ENCODE peak calls at places on chromosomes 13 and 19, in five cellular contexts. L, C, R, H and S are unnamed samples.

GRCh38 chr19:9128171-9128570 is 1.4 kb upstream of the OR7G3 start:
- DNase-seq in C (no peak), R (no peak), L (no peak), H (no peak), S (no peak)

GRCh38 chr19:575527-576506 is 3.4 kb downstream of the BSG start:
- DNase-seq in H (no peak), C (no peak), R (no peak), L (no peak), S (no peak)

GRCh38 chr19:1252221-1252817 is 3.9 kb downstream of the MIDN start:
- DNase-seq in R (no peak), L (peak), C (peak), H (no peak), S (peak)

GRCh38 chr13:86446311-86446710 is 647.1 kb upstream of the SLITRK6 start:
- DNase-seq in R (no peak), L (no peak), C (no peak), H (peak), S (no peak)

GRCh38 chr13:98676239-98676638 is 76.2 kb downstream of the SLC15A1 start:
- DNase-seq in L (no peak), H (no peak), R (no peak), C (no peak), S (no peak)

GRCh38 chr13:103351035-103351828 is 285.0 kb upstream of the SLC10A2 start:
- DNase-seq in H (no peak), C (no peak), L (no peak), R (no peak), S (no peak)

GRCh38 chr13:44660050-44660449 is 83.9 kb upstream of the TSC22D1 start:
- DNase-seq in R (no peak), L (no peak), C (no peak), H (no peak), S (no peak)

GRCh38 chr13:101305981-101306411 is 110.3 kb downstream of the NALCN start:
- DNase-seq in H (no peak), C (no peak), R (no peak), L (no peak), S (no peak)

GRCh38 chr13:113472355-113473025 is 18.0 kb downstream of the DCUN1D2 start:
- DNase-seq in H (no peak), L (no peak), C (no peak), R (no peak), S (no peak)

GRCh38 chr13:109610517-109610916 is 175.9 kb downstream of the IRS2 start:
- DNase-seq in R (no peak), C (peak), L (no peak), H (no peak), S (peak)

GRCh38 chr19:34962945-34963530 is 991 bp downstream of the ZNF792 start:
- DNase-seq in C (no peak), H (peak), L (no peak), R (no peak), S (no peak)

GRCh38 chr13:38733146-38733545 is 46.3 kb downstream of the FREM2 start:
- DNase-seq in R (no peak), L (no peak), H (no peak), C (no peak), S (no peak)

GRCh38 chr13:39209731-39210633 is 171.7 kb downstream of the NHLRC3 start:
- DNase-seq in L (no peak), H (no peak), C (no peak), R (no peak), S (no peak)

GRCh38 chr19:7440188-7440975 is 48.5 kb downstream of the PEX11G start:
- DNase-seq in L (no peak), R (no peak), H (no peak), C (no peak), S (no peak)

GRCh38 chr19:6828698-6829633 is 56.5 kb downstream of the VAV1 start:
- DNase-seq in R (peak), H (no peak), L (no peak), C (peak), S (peak)

GRCh38 chr19:54209058-54209747 is 8.5 kb downstream of the RPS9 start:
- DNase-seq in R (no peak), H (no peak), L (no peak), C (no peak), S (no peak)

GRCh38 chr13:43686557-43686956 is 100.2 kb downstream of the ENOX1 start:
- DNase-seq in R (no peak), C (no peak), L (no peak), H (no peak), S (no peak)

GRCh38 chr13:64723735-64724134 is 2506.4 kb downstream of the PCDH9 start:
- DNase-seq in R (no peak), L (no peak), H (no peak), C (no peak), S (no peak)

GRCh38 chr19:16207063-16207462 is 9.4 kb downstream of the AP1M1 start:
- DNase-seq in C (no peak), H (no peak), R (no peak), L (no peak), S (no peak)

GRCh38 chr19:7757358-7757757 is 5.7 kb upstream of the CLEC4M start:
- DNase-seq in H (no peak), L (no peak), R (no peak), C (no peak), S (no peak)

GRCh38 chr13:98599502-98600328 is 22.8 kb upstream of the STK24 start:
- DNase-seq in R (no peak), C (no peak), H (no peak), L (no peak), S (no peak)

GRCh38 chr13:104773775-104774174 is 1707.6 kb upstream of the SLC10A2 start:
- DNase-seq in H (peak), L (peak), R (no peak), C (peak), S (peak)

GRCh38 chr13:102291587-102292218 is 110.1 kb downstream of the FGF14 start:
- DNase-seq in H (no peak), C (no peak), L (no peak), R (no peak), S (no peak)

GRCh38 chr13:59776924-59777690 is 386.6 kb downstream of the DIAPH3 start:
- DNase-seq in C (no peak), R (no peak), H (no peak), L (no peak), S (no peak)

GRCh38 chr19:27776020-27776419 is 1436.9 kb downstream of the UQCRFS1 start:
- DNase-seq in H (no peak), L (no peak), R (no peak), C (no peak), S (peak)

GRCh38 chr19:47598407-47599349 is 10.3 kb upstream of the BICRA start:
- DNase-seq in C (no peak), L (no peak), H (no peak), R (no peak), S (no peak)

GRCh38 chr19:29324717-29325116 is 111.8 kb upstream of the UQCRFS1 start:
- DNase-seq in H (no peak), L (no peak), C (no peak), R (no peak), S (no peak)

GRCh38 chr13:97948041-97948440 is 5.4 kb upstream of the IPO5 start:
- DNase-seq in C (no peak), L (no peak), R (no peak), H (no peak), S (no peak)

GRCh38 chr13:61286148-61286745 is 129.4 kb downstream of the PCDH20 start:
- DNase-seq in L (peak), C (no peak), R (no peak), H (peak), S (no peak)